ENCODE peak calls at places on chromosomes 7 and 10, in five cellular contexts. Z, F, B, W and K are unnamed samples.

GRCh38 chr7:137343483-137343841 is at the start of gene PTN:
- DNase-seq in Z (peak; percentile 14), F (no peak), B (no peak), W (peak; percentile 31), K (peak; percentile 2)

GRCh38 chr7:111004297-111004901 is 86.5 kb upstream of the LRRN3 start:
- DNase-seq in Z (no peak), F (no peak), B (no peak), W (no peak), K (no peak)

GRCh38 chr7:70805360-70805759 is 326.6 kb upstream of the GALNT17 start:
- DNase-seq in Z (no peak), F (no peak), B (no peak), W (no peak), K (no peak)

GRCh38 chr7:94145602-94146001 is 141.4 kb upstream of the BET1 start:
- DNase-seq in Z (no peak), F (no peak), B (no peak), W (no peak), K (no peak)

GRCh38 chr7:69765879-69766278 is 167.6 kb downstream of the AUTS2 start:
- DNase-seq in Z (no peak), F (no peak), B (no peak), W (no peak), K (no peak)

GRCh38 chr7:30594055-30594539 is 581 bp upstream of the GARS1 start:
- DNase-seq in Z (peak; percentile 16), F (peak; percentile 74), B (no peak), W (peak; percentile 40), K (peak; percentile 39)

GRCh38 chr7:7504910-7505704 is 30.6 kb downstream of the COL28A1 start:
- DNase-seq in Z (no peak), F (no peak), B (no peak), W (no peak), K (no peak)

GRCh38 chr7:106979551-106980357 is 64.8 kb upstream of the PRKAR2B start:
- DNase-seq in Z (no peak), F (peak; percentile 58), B (no peak), W (peak; percentile 33), K (no peak)

GRCh38 chr10:47241946-47242900 is 57.8 kb upstream of the GDF10 start:
- DNase-seq in Z (no peak), F (peak; percentile 55), B (peak; percentile 31), W (no peak), K (no peak)

GRCh38 chr7:93935112-93935511 is 13.6 kb downstream of the GNG11 start:
- DNase-seq in Z (no peak), F (no peak), B (no peak), W (no peak), K (no peak)

GRCh38 chr10:70432101-70432500 is 9.4 kb downstream of the NODAL start:
- DNase-seq in Z (no peak), F (no peak), B (no peak), W (no peak), K (no peak)

GRCh38 chr10:66752714-66753113 is 173.1 kb upstream of the LRRTM3 start:
- DNase-seq in Z (peak; percentile 17), F (no peak), B (no peak), W (no peak), K (no peak)

GRCh38 chr10:114427124-114427852 is 23.0 kb upstream of the AFAP1L2 start:
- DNase-seq in Z (no peak), F (no peak), B (no peak), W (no peak), K (no peak)

GRCh38 chr7:20198295-20198694 is 18.9 kb downstream of the MACC1 start:
- DNase-seq in Z (no peak), F (no peak), B (no peak), W (no peak), K (no peak)

GRCh38 chr10:121536271-121536918 is 61.8 kb downstream of the FGFR2 start:
- DNase-seq in Z (no peak), F (no peak), B (no peak), W (no peak), K (no peak)

GRCh38 chr7:102322202-102322715 is 34.0 kb downstream of the SPDYE6 start:
- DNase-seq in Z (no peak), F (no peak), B (no peak), W (no peak), K (no peak)

GRCh38 chr7:25244193-25244592 is 15.9 kb upstream of the NPVF start:
- DNase-seq in Z (no peak), F (no peak), B (no peak), W (no peak), K (no peak)

GRCh38 chr7:73918926-73919693 is 58.2 kb downstream of the TMEM270 start:
- DNase-seq in Z (no peak), F (no peak), B (no peak), W (no peak), K (no peak)

GRCh38 chr10:90328896-90329295 is 528.9 kb downstream of the HTR7 start:
- DNase-seq in Z (no peak), F (no peak), B (no peak), W (no peak), K (no peak)

GRCh38 chr7:134703781-134704180 is 57.1 kb downstream of the BPGM start:
- DNase-seq in Z (peak; percentile 86), F (no peak), B (no peak), W (peak; percentile 75), K (no peak)
- H3K27ac ChIP-seq in Z (peak overlapping the region; percentile 76), F (peak overlapping the region; percentile 85), B (no peak overlapping the region), W (peak overlapping the region; percentile 56), K (no peak overlapping the region)

DNA sequence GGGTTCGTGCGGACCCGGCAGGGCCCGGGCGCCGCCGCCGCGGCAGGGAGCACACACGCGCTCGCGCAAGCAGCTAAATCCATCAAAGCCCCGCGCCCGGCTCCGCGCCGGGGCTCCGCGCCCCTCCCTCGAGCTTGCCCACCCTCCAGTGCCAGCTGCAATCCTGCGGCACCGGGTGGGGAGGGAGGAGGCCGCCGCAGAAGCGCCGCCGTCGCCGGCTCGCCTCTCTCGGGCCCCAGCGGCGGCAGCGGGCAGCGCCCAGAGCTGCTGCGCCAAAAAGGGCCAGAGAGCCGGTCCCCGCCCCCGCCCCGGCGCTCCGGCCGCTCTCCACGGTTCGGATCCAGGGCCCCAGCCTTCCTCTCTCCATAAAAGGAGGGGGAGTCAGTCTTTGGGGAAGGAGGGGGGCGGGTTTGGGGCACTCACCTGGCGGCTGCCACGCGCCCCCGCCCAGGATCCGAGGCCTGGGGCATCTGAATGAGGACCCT is 370 bp upstream of the PDGFA start:
- DNase-seq in Z (no peak), F (no peak), B (no peak), W (peak; percentile 60), K (peak; percentile 55)
- TF ChIP-seq CTCF in Z (no peak), F (peak; percentile 18), B (no peak), W (peak; percentile 36), K (no peak)

DNA sequence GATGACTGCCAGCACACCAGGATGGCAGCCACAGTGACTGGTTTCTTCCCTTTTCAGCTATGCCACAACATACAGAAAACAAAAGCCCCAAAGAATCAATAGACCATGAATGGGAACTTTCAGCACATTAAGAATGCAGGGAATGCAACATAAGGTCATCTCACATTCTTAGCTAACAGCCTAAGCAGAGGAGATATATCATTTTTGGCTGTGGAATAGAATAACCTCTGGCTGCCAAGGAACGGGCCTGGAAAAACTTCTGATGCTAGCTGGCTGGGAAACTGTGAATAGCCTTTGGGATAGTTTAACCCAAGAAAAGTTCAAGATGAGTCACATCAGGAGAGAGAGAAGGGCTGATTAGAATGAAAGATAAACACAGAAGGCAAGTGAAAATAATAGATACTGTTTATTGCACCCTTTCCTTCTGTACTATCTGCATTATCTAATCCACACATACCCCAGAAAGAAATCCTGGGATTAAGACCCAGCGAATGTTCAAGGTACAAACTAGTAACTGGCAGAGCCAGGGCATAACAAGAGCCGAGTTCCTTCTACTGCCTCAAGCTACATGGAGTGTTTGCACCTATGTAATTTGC is 169.2 kb downstream of the SEMA3A start:
- DNase-seq in Z (peak; percentile 95), F (no peak), B (no peak), W (no peak), K (peak; percentile 41)
- H3K27ac ChIP-seq in Z (peak overlapping the region; percentile 82), F (no peak overlapping the region), B (no peak overlapping the region), W (no peak overlapping the region), K (no peak overlapping the region)

GRCh38 chr10:60235001-60235400 is 154.7 kb downstream of the ANK3 start:
- DNase-seq in Z (peak; percentile 33), F (no peak), B (no peak), W (no peak), K (peak; percentile 14)

GRCh38 chr10:60239228-60239627 is 150.4 kb downstream of the ANK3 start:
- DNase-seq in Z (no peak), F (no peak), B (no peak), W (no peak), K (no peak)

GRCh38 chr10:60236869-60237524 is 152.7 kb downstream of the ANK3 start:
- DNase-seq in Z (peak; percentile 27), F (no peak), B (no peak), W (no peak), K (no peak)

GRCh38 chr10:60237977-60238376 is 151.7 kb downstream of the ANK3 start:
- DNase-seq in Z (peak; percentile 35), F (no peak), B (no peak), W (no peak), K (peak; percentile 11)

DNA sequence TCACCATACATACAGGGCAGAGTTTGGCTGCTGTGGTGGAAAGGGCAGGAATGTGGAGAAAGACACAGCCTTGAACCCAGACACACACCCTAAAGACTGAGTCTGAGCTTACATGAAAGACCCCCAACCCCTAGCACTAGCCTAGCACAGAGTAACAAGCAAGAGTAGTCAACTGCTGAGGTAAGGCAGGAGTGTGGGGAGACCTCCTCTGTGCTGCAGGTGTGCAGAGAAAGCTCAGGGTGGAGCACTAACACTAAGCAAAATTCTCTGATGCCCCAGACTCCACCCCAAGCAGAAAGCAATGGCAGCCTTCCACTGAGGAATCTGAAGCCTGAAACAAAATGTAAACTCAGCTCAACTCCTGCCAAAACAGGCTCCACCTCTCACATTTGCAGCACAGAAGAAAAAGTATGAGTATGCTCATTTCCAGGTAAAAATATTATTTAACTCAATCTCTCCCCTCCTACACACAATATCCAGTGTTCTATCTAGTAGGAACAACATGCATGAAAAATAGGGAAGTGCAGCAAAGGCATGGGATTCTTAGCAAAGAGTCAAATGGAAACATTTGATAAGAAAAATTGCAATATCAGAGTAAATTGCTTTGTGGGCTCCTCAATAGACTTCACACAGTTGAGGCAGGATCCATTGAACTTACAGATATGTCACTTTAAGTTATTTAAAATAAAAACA is 151.1 kb downstream of the ANK3 start:
- DNase-seq in Z (peak; percentile 4), F (no peak), B (no peak), W (no peak), K (peak; percentile 26)
- TF ChIP-seq CTCF in Z (peak; percentile 50), F (no peak), B (no peak), W (no peak), K (no peak)

GRCh38 chr7:122148878-122149277 is 4.8 kb upstream of the AASS start:
- DNase-seq in Z (no peak), F (no peak), B (no peak), W (no peak), K (no peak)
- H3K27ac ChIP-seq in Z (no peak overlapping the region), F (no peak overlapping the region), B (no peak overlapping the region), W (no peak overlapping the region), K (no peak overlapping the region)